ENCODE peak calls at places on chromosomes 11 and 22, in six cellular contexts. One of them, this sample, is unnamed.

GRCh38 chr22:19805821-19806212 is 45.2 kb downstream of the TBX1 start:
- DNase-seq in H1: no peak
- DNase-seq in tibial artery: no peak
- DNase-seq in cardiac muscle cell: no peak
- DNase-seq in left ventricle myocardium inferior: peak; percentile 9
- DNase-seq in HTR-8/SVneo: no peak
- DNase-seq in this sample: peak; percentile 67

GRCh38 chr22:30488121-30488520 is 16.3 kb upstream of the SEC14L3 start:
- DNase-seq in tibial artery: no peak
- DNase-seq in HTR-8/SVneo: no peak
- DNase-seq in left ventricle myocardium inferior: no peak
- DNase-seq in cardiac muscle cell: no peak
- DNase-seq in H1: no peak
- DNase-seq in this sample: no peak

GRCh38 chr22:30830907-30831306 is 136.2 kb downstream of the OSBP2 start:
- DNase-seq in cardiac muscle cell: no peak
- DNase-seq in left ventricle myocardium inferior: no peak
- DNase-seq in H1: no peak
- DNase-seq in HTR-8/SVneo: peak; percentile 13
- DNase-seq in tibial artery: no peak
- DNase-seq in this sample: no peak

GRCh38 chr11:61879152-61879551 is 12.2 kb downstream of the FADS3 start:
- DNase-seq in tibial artery: no peak
- DNase-seq in H1: no peak
- DNase-seq in left ventricle myocardium inferior: no peak
- DNase-seq in HTR-8/SVneo: no peak
- DNase-seq in cardiac muscle cell: no peak
- DNase-seq in this sample: no peak

GRCh38 chr11:86073948-86074347 is 5.1 kb upstream of the PICALM start:
- DNase-seq in left ventricle myocardium inferior: no peak
- DNase-seq in cardiac muscle cell: no peak
- DNase-seq in HTR-8/SVneo: no peak
- DNase-seq in H1: no peak
- DNase-seq in tibial artery: no peak
- DNase-seq in this sample: no peak

GRCh38 chr11:12274558-12275197 is 102.7 kb upstream of the PARVA start:
- DNase-seq in tibial artery: peak; percentile 49
- DNase-seq in H1: no peak
- DNase-seq in left ventricle myocardium inferior: no peak
- DNase-seq in HTR-8/SVneo: no peak
- DNase-seq in cardiac muscle cell: no peak
- DNase-seq in this sample: no peak

GRCh38 chr11:82994615-82995014 is 77.1 kb downstream of the RAB30 start:
- DNase-seq in cardiac muscle cell: no peak
- DNase-seq in H1: no peak
- DNase-seq in tibial artery: no peak
- DNase-seq in left ventricle myocardium inferior: no peak
- DNase-seq in HTR-8/SVneo: no peak
- DNase-seq in this sample: no peak

GRCh38 chr11:92322225-92322624 is 97.6 kb downstream of the FAT3 start:
- DNase-seq in HTR-8/SVneo: no peak
- DNase-seq in H1: no peak
- DNase-seq in tibial artery: no peak
- DNase-seq in cardiac muscle cell: no peak
- DNase-seq in left ventricle myocardium inferior: no peak
- DNase-seq in this sample: no peak

GRCh38 chr11:9825315-9825714 is 161.4 kb downstream of the SWAP70 start:
- DNase-seq in H1: no peak
- DNase-seq in cardiac muscle cell: no peak
- DNase-seq in left ventricle myocardium inferior: no peak
- DNase-seq in HTR-8/SVneo: no peak
- DNase-seq in tibial artery: no peak
- DNase-seq in this sample: no peak

GRCh38 chr22:39785232-39785631 is 108.3 kb downstream of the ENTHD1 start:
- DNase-seq in cardiac muscle cell: no peak
- DNase-seq in left ventricle myocardium inferior: no peak
- DNase-seq in HTR-8/SVneo: no peak
- DNase-seq in H1: no peak
- DNase-seq in tibial artery: no peak
- DNase-seq in this sample: no peak

This sample was measured in kidney.